ENCODE peak calls at places on chromosome 19, in ten cellular contexts. Q is ascending aorta, S is OCI-LY7, U is neural progenitor cell, R is ovary, K is BJ, T is GM23338, V is upper lobe of left lung, F is Peyer's patch, J is fibroblast of pulmonary artery. P is an unnamed sample.

GRCh38 chr19:45645631-45646344 is 6.6 kb upstream of the EML2 start:
- DNase-seq in S (peak), T (peak), R (no peak), U (peak), F (peak), Q (peak), K (peak), J (peak), V (peak), P (peak)

GRCh38 chr19:35044317-35045117 is 3.0 kb downstream of the HPN start:
- DNase-seq in S (peak), R (no peak), Q (no peak), T (peak), U (peak), K (no peak), J (peak), V (peak), F (peak), P (no peak)

GRCh38 chr19:32891609-32892008 is 22.0 kb upstream of the SLC7A9 start:
- DNase-seq in S (peak), F (no peak), T (no peak), K (no peak), V (no peak), U (no peak), J (no peak), R (no peak), Q (no peak), P (no peak)

GRCh38 chr19:50657222-50657669 is 8.0 kb downstream of the C19orf81 start:
- DNase-seq in J (no peak), Q (no peak), F (no peak), T (no peak), U (no peak), S (no peak), R (no peak), K (no peak), V (no peak), P (no peak)

GRCh38 chr19:991174-991931 is 7.2 kb downstream of the WDR18 start:
- DNase-seq in T (peak), F (no peak), U (peak), K (no peak), R (no peak), Q (no peak), J (peak), S (peak), V (no peak), P (no peak)

GRCh38 chr19:366205-366783 is 21.7 kb upstream of the MIER2 start:
- DNase-seq in R (no peak), T (no peak), S (no peak), K (no peak), V (peak), Q (no peak), U (no peak), J (no peak), F (no peak), P (peak)

GRCh38 chr19:50432221-50432626 is 468 bp upstream of the MYBPC2 start:
- DNase-seq in F (no peak), J (peak), V (no peak), U (peak), R (no peak), Q (no peak), T (peak), K (no peak), S (peak), P (no peak)

GRCh38 chr19:28691683-28692082 is 521.3 kb downstream of the UQCRFS1 start:
- DNase-seq in S (no peak), U (no peak), V (no peak), K (no peak), F (no peak), Q (no peak), R (no peak), J (no peak), T (no peak), P (no peak)

GRCh38 chr19:35352177-35352447 is 4.4 kb downstream of the FFAR1 start:
- DNase-seq in T (peak), F (no peak), R (no peak), S (no peak), K (no peak), V (peak), J (no peak), U (no peak), Q (no peak), P (no peak)

GRCh38 chr19:2494447-2495129 is 18.7 kb downstream of the GADD45B start:
- DNase-seq in U (peak), J (peak), T (peak), V (peak), S (peak), R (peak), K (no peak), F (peak), Q (peak), P (no peak)

GRCh38 chr19:46453661-46454060 is 17.7 kb downstream of the PNMA8A start:
- DNase-seq in J (no peak), V (no peak), Q (no peak), S (no peak), K (no peak), U (no peak), R (no peak), T (no peak), F (no peak), P (no peak)

GRCh38 chr19:35195822-35196221 is 32.7 kb downstream of the FAM187B start:
- DNase-seq in J (no peak), S (no peak), F (no peak), V (no peak), K (peak), Q (no peak), R (no peak), T (no peak), U (no peak), P (peak)

GRCh38 chr19:1360818-1361461 is 22.8 kb upstream of the NDUFS7 start:
- DNase-seq in J (peak), V (no peak), R (peak), K (peak), S (no peak), U (peak), T (no peak), F (peak), Q (no peak), P (peak)

GRCh38 chr19:35468637-35469036 is 20.6 kb downstream of the FFAR2 start:
- DNase-seq in F (peak), Q (no peak), U (peak), S (peak), R (no peak), J (peak), T (peak), V (peak), K (no peak), P (no peak)

GRCh38 chr19:39411832-39412099 is 703 bp upstream of the PLEKHG2 start:
- DNase-seq in K (no peak), V (peak), S (peak), F (peak), U (peak), Q (peak), R (peak), T (peak), J (peak), P (peak)

GRCh38 chr19:29263305-29264080 is 50.5 kb upstream of the UQCRFS1 start:
- DNase-seq in V (no peak), U (peak), J (peak), S (peak), Q (no peak), F (peak), R (no peak), T (peak), K (no peak), P (no peak)

GRCh38 chr19:50723735-50724521 is 764 bp downstream of the CLEC11A start:
- DNase-seq in U (no peak), J (no peak), R (no peak), T (no peak), F (no peak), Q (no peak), V (no peak), S (no peak), K (no peak), P (no peak)

GRCh38 chr19:51799311-51799997 is 4.5 kb downstream of the FPR3 start:
- DNase-seq in Q (peak), J (peak), S (no peak), T (no peak), V (peak), R (peak), U (no peak), K (peak), F (peak), P (no peak)

GRCh38 chr19:8612807-8613171 is 2.3 kb upstream of the ADAMTS10 start:
- DNase-seq in V (no peak), Q (no peak), R (no peak), F (no peak), U (no peak), T (no peak), S (no peak), K (no peak), J (no peak), P (no peak)

GRCh38 chr19:49837425-49837824 is 13.5 kb upstream of the PTOV1 start:
- DNase-seq in K (no peak), V (no peak), T (no peak), S (no peak), F (no peak), R (no peak), U (no peak), J (no peak), Q (no peak), P (no peak)

GRCh38 chr19:35166100-35167063 is 11.8 kb downstream of the FXYD5 start:
- DNase-seq in R (no peak), J (no peak), F (peak), K (no peak), U (no peak), S (no peak), T (no peak), V (no peak), Q (no peak), P (no peak)

GRCh38 chr19:43594710-43595604 is 977 bp downstream of the IRGQ start:
- DNase-seq in T (peak), V (peak), U (peak), K (no peak), J (peak), F (peak), R (peak), Q (peak), S (peak), P (no peak)

GRCh38 chr19:8459520-8460260 is 14.9 kb downstream of the HNRNPM start:
- DNase-seq in S (no peak), K (peak), R (no peak), U (no peak), J (peak), Q (no peak), T (no peak), V (no peak), F (no peak), P (no peak)

GRCh38 chr19:1524972-1525325 is 1.1 kb downstream of the PLK5 start:
- DNase-seq in K (no peak), J (no peak), T (no peak), V (no peak), F (no peak), U (no peak), S (no peak), Q (no peak), R (no peak), P (no peak)

GRCh38 chr19:35719402-35720162 is 1.8 kb downstream of the KMT2B start:
- DNase-seq in U (no peak), F (no peak), S (no peak), K (no peak), R (no peak), T (no peak), J (no peak), Q (peak), V (no peak), P (no peak)

GRCh38 chr19:10836478-10837325 is 690 bp upstream of the TMED1 start:
- DNase-seq in V (peak), S (peak), R (peak), T (peak), F (peak), Q (peak), K (no peak), U (no peak), J (peak), P (no peak)

GRCh38 chr19:8578642-8579265 is 1.5 kb upstream of the MYO1F start:
- DNase-seq in K (no peak), J (peak), Q (peak), U (peak), T (peak), S (peak), F (peak), R (peak), V (peak), P (peak)

GRCh38 chr19:27738569-27739193 is 1474.3 kb downstream of the UQCRFS1 start:
- DNase-seq in R (no peak), V (no peak), J (no peak), F (peak), S (no peak), T (no peak), U (no peak), Q (no peak), K (no peak), P (peak)

GRCh38 chr19:10388957-10389356 is 8.6 kb upstream of the TYK2 start:
- DNase-seq in K (no peak), F (peak), V (peak), J (peak), Q (peak), R (peak), U (peak), T (peak), S (peak), P (peak)

GRCh38 chr19:12484371-12485322 is at the start of gene ZNF709:
- DNase-seq in T (peak), K (peak), V (peak), S (peak), Q (peak), R (peak), F (peak), J (peak), U (peak), P (peak)

GRCh38 chr19:48497728-48498575 is 13.7 kb downstream of the LMTK3 start:
- DNase-seq in K (no peak), F (no peak), U (no peak), T (peak), S (no peak), J (no peak), V (no peak), Q (no peak), R (no peak), P (no peak)
- TF ChIP-seq CTCF in K (no peak), F (no peak), U (no peak), T (no peak), S (no peak), J (no peak), V (no peak), Q (no peak), R (no peak), P (no peak)

GRCh38 chr19:5957132-5957531 is 20.8 kb downstream of the RANBP3 start:
- DNase-seq in R (no peak), S (no peak), F (peak), V (no peak), U (no peak), K (no peak), Q (no peak), J (no peak), T (no peak), P (no peak)
- TF ChIP-seq CTCF in R (no peak), S (no peak), F (no peak), V (no peak), U (no peak), K (no peak), Q (no peak), J (no peak), T (no peak), P (no peak)

DNA sequence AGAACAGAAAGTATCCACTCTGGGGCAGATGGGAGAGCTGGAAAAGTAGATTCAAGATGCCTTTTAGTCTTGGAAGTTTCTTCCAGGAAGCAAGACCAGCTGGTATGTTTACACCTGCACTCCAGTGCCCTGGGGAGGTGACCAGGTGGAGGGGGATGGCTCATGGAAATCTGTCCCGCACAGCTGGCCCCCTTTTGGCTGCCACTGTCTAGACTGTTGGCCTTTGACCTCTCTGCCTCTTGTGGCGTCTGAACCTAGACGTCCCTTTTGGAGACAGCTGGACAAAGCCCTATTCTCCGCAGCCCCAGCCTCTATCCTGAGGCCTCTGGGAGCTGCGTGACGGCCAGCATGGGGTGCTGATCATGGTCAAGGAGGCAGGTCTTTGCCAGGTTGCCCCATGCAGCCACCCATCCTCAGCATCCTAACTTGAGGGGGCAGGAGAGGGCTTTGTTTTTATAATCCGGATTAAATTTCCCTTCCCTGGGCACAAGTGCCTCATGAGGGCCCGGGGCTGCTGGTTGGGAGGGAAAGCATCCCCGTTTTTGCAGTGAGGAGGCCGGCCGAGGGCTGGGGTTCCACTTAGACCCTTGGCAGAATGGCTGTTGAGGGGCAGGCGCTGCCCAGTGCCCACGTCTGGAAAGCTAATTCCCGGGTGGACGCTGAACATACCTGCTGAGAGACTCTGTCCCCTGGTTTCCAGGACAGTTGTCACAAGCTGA is 17.3 kb upstream of the GDF15 start:
- DNase-seq in U (peak), J (no peak), Q (no peak), R (no peak), T (no peak), K (no peak), F (no peak), S (no peak), V (peak), P (no peak)
- TF ChIP-seq CTCF in U (no peak), J (no peak), Q (no peak), R (no peak), T (no peak), K (no peak), F (no peak), S (no peak), V (no peak), P (no peak)

GRCh38 chr19:56119585-56119978 is 1.5 kb downstream of the ZNF787 start:
- DNase-seq in J (no peak), F (peak), Q (no peak), K (no peak), V (no peak), R (no peak), T (no peak), U (no peak), S (no peak), P (no peak)

GRCh38 chr19:56121180-56122167 is at the start of gene ZNF787:
- DNase-seq in S (peak), K (peak), F (peak), J (peak), U (peak), Q (peak), R (peak), T (peak), V (peak), P (peak)

GRCh38 chr19:56120002-56120370 is 1.1 kb downstream of the ZNF787 start:
- DNase-seq in V (no peak), S (no peak), F (no peak), Q (no peak), J (no peak), K (no peak), T (no peak), R (no peak), U (no peak), P (no peak)

GRCh38 chr19:56118666-56119584 is 2.2 kb downstream of the ZNF787 start:
- DNase-seq in Q (no peak), K (no peak), T (no peak), V (no peak), F (no peak), R (no peak), U (no peak), J (no peak), S (no peak), P (no peak)

DNA sequence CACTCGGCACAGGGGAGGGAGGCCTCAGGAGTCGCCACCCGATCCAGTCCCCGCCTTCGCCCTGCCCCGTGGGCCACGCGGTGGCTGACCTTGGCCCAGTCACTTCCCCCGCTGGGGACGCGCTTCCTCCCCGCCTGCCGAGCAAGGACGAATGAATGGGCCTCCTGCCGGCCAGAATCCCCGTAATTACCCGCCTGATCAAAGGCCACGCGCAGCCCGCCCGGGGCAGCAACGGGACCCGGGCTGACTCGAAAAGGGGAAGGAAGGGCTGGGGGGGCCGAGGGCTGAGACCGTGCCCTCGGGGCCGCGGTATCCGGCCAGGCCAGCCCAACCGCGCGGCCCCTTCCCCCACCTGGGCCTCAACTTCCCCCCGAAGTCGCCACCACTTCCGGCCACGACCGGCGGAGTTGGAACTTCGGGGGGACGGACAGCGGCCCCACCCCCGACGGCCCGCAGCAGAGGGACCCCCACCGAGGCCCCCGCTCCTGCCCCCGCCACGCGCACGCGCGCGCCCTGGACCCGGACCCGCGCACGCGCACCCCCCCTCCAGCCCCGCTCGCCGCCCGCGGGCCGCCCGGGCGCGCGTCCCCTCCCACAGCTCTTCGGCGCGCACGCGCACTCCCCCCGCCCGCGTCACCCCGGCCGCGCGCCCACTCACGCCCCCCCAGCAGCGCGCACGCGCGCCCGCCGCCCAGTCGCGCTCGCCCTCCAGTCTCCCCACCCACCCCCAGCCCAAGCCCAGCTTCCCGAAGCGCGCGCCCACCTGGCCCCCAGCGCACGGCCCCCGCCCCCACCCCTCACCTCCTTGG is 520 bp downstream of the ZNF787 start:
- DNase-seq in R (peak), U (peak), F (peak), S (peak), Q (peak), J (peak), V (peak), T (peak), K (no peak), P (peak)
- TF ChIP-seq CTCF in R (no peak), U (no peak), F (no peak), S (no peak), Q (no peak), J (peak), V (peak), T (no peak), K (peak), P (peak)

GRCh38 chr19:40433391-40434216 is 7.8 kb upstream of the SERTAD1 start:
- DNase-seq in T (peak), J (peak), S (peak), F (peak), R (peak), V (peak), U (peak), Q (peak), K (no peak), P (peak)
- TF ChIP-seq CTCF in T (no peak), J (no peak), S (no peak), F (no peak), R (no peak), V (no peak), U (no peak), Q (no peak), K (no peak), P (no peak)

DNA sequence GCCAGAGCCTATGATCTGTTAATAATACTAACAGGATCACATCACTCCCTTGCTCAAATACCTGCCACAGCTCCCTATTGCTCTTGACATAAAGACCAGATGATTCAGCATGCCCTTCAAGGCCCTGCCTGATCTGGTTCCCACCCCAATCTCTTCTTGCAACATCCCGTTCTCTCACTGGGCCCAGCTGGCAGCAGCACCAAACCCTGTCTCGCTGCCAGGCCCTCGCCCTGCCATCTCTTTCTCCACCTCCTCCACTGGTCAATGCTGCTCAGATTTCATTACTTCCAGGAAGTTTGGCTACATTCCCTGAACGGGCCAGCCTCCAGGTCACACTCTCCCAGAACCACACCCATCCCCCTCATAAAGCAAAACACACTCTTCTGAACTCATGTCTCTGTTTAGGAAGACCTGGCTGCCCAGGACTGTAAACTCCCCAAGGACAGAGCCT is 8.6 kb upstream of the BCAT2 start:
- DNase-seq in F (peak), R (peak), V (peak), J (peak), U (no peak), T (no peak), Q (peak), K (peak), S (no peak), P (no peak)
- TF ChIP-seq CTCF in F (no peak), R (no peak), V (no peak), J (no peak), U (no peak), T (no peak), Q (no peak), K (no peak), S (no peak), P (no peak)

P was measured in osteocyte.